ENCODE peak calls at places on chromosomes 12 and 14, in seven cellular contexts. P is body of pancreas; B is cardiac muscle cell; L is astrocyte of the spinal cord; M is CD8-positive, alpha-beta T cell; Q is tibial artery; Y is fibroblast of lung. J is an unnamed sample.
A peak's percentile ranks its signal among the peaks of the same experiment; 100 is the strongest.

GRCh38 chr12:132698336-132698735 is 10.9 kb downstream of the PXMP2 start:
- DNase-seq in P (no peak), B (no peak), L (no peak), M (no peak), Q (no peak), Y (no peak), J (no peak)

GRCh38 chr14:100303179-100303578 is 3.1 kb downstream of the SLC25A29 start:
- DNase-seq in P (no peak), B (no peak), L (no peak), M (no peak), Q (no peak), Y (no peak), J (no peak)

GRCh38 chr14:80664576-80664975 is 277.0 kb downstream of the CEP128 start:
- DNase-seq in P (no peak), B (peak; percentile 19), L (peak; percentile 21), M (no peak), Q (no peak), Y (no peak), J (no peak)

GRCh38 chr14:74881425-74882102 is at the start of gene DLST:
- DNase-seq in P (peak; percentile 86), B (peak; percentile 93), L (peak; percentile 88), M (peak; percentile 81), Q (peak; percentile 81), Y (peak; percentile 86), J (no peak)

GRCh38 chr12:56908136-56908535 is 26.1 kb downstream of the SDR9C7 start:
- DNase-seq in P (no peak), B (no peak), L (no peak), M (no peak), Q (no peak), Y (no peak), J (no peak)

GRCh38 chr12:30378307-30378706 is 317.4 kb downstream of the IPO8 start:
- DNase-seq in P (no peak), B (no peak), L (no peak), M (no peak), Q (no peak), Y (no peak), J (no peak)

GRCh38 chr14:51369814-51370213 is 129.8 kb downstream of the TMX1 start:
- DNase-seq in P (no peak), B (no peak), L (no peak), M (no peak), Q (no peak), Y (no peak), J (no peak)

GRCh38 chr14:77177623-77178185 is 3.9 kb upstream of the TMEM63C start:
- DNase-seq in P (no peak), B (no peak), L (no peak), M (no peak), Q (no peak), Y (no peak), J (no peak)

GRCh38 chr12:59643576-59643975 is 47.7 kb downstream of the SLC16A7 start:
- DNase-seq in P (no peak), B (no peak), L (no peak), M (no peak), Q (no peak), Y (no peak), J (no peak)

GRCh38 chr12:58916891-58917570 is 3.3 kb downstream of the LRIG3 start:
- DNase-seq in P (no peak), B (peak; percentile 67), L (peak; percentile 78), M (no peak), Q (no peak), Y (peak; percentile 94), J (peak; percentile 31)

DNA sequence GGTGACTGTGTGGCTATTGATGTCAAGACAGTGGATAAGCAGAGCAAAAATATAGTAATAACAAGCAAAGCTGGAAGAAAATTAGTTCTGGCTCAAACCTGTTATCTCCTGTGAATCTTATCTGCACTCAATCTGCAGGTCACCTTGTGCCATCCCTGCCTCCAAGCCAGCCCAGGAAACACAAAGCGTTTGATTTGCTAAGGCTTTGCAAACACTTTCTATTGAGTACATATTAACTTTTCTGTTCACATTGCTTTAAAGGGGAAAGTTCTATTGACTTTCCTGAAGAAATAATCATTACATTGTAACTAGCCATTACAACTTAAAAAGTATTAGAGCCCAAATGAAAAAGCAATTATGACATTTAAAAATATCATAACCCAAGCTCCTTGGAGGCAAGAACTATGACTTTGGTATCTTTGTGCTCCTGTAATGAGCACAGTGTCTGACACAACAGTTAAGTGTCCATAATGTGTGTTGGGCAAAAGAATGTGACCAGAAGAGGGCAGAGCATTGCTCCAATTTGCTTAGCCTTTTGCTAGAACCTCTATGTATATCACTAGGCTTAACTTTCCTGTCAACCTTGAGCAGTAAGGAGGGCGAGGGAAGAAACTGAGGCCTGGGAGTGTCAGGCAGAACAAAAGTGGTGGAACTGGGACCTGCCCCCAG is 24.7 kb downstream of the SERPINA3 start:
- DNase-seq in P (no peak), B (peak; percentile 20), L (no peak), M (no peak), Q (no peak), Y (no peak), J (no peak)
- TF ChIP-seq CTCF in P (no peak), B (peak; percentile 17), L (peak; percentile 30), M (no peak), Q (no peak), Y (peak; percentile 12), J (peak; percentile 15)

DNA sequence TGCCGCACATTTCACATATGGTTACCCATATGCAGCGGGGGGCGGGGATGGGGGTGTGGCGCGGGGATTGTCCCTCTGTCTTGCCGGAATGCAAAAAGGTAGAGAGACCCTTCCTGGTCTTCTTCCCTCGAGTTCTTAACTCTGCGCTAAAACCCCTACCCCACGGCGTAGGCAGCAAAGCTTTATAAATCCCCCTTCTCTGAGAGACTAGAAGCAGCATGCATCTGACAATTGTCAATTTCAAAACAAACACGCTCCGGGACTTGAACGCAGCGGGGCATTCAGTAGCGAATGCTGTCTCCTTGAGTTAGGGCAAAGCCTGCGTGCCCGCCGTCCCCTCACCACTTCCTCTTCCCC is 1.8 kb downstream of the PRMT8 start:
- DNase-seq in P (no peak), B (no peak), L (no peak), M (no peak), Q (no peak), Y (no peak), J (no peak)
- H3K4me3 ChIP-seq in P (no peak overlapping the region), B (peak overlapping the region; percentile 33), L (no peak overlapping the region), M (no peak overlapping the region), Q (no peak overlapping the region), Y (no peak overlapping the region), J (no peak overlapping the region)

GRCh38 chr12:26021534-26021933 is 63.1 kb downstream of the RASSF8 start:
- DNase-seq in P (no peak), B (no peak), L (no peak), M (no peak), Q (no peak), Y (no peak), J (no peak)
- TF ChIP-seq CTCF in P (no peak), B (no peak), L (no peak), M (no peak), Q (no peak), Y (no peak), J (no peak)

GRCh38 chr14:99077076-99077843 is 194.7 kb downstream of the BCL11B start:
- DNase-seq in P (no peak), B (no peak), L (no peak), M (no peak), Q (no peak), Y (no peak), J (no peak)

GRCh38 chr14:99075061-99075460 is 196.9 kb downstream of the BCL11B start:
- DNase-seq in P (peak; percentile 19), B (no peak), L (no peak), M (no peak), Q (no peak), Y (no peak), J (no peak)

GRCh38 chr14:99073401-99073800 is 198.6 kb downstream of the BCL11B start:
- DNase-seq in P (no peak), B (no peak), L (no peak), M (no peak), Q (no peak), Y (no peak), J (no peak)

GRCh38 chr14:99077844-99078236 is 194.2 kb downstream of the BCL11B start:
- DNase-seq in P (no peak), B (no peak), L (no peak), M (no peak), Q (no peak), Y (no peak), J (no peak)

GRCh38 chr14:99075771-99076370 is 196.1 kb downstream of the BCL11B start:
- DNase-seq in P (no peak), B (no peak), L (no peak), M (no peak), Q (no peak), Y (no peak), J (no peak)
- H3K4me3 ChIP-seq in P (no peak overlapping the region), B (no peak overlapping the region), L (no peak overlapping the region), M (no peak overlapping the region), Q (no peak overlapping the region), Y (no peak overlapping the region), J (no peak overlapping the region)

J was measured in AG09309.